ENCODE peak calls at places on chromosome 9, in nine cellular contexts. B is fibroblast of lung; O is kidney; S is GM23248; H is tibial artery; Y is IMR-90; C is heart right ventricle; F is aorta; A is CD8-positive, alpha-beta T cell. Z is an unnamed sample.

GRCh38 chr9:88534456-88535225 is at the start of gene NXNL2:
- DNase-seq in C (peak; percentile 79), O (peak; percentile 95), S (peak; percentile 90), A (no peak), Y (peak; percentile 82), B (peak; percentile 78), F (peak; percentile 96), H (peak; percentile 77), Z (peak; percentile 85)

GRCh38 chr9:131179561-131180219 is 54.3 kb downstream of the NUP214 start:
- DNase-seq in Y (peak; percentile 95), F (no peak), A (no peak), C (no peak), O (no peak), S (peak; percentile 90), B (peak; percentile 83), H (no peak), Z (no peak)

GRCh38 chr9:87569008-87569908 is 71.6 kb downstream of the DAPK1 start:
- DNase-seq in B (peak; percentile 74), C (no peak), H (no peak), F (no peak), S (no peak), O (no peak), A (no peak), Y (no peak), Z (no peak)

GRCh38 chr9:6955251-6955921 is 197.6 kb downstream of the KDM4C start:
- DNase-seq in H (no peak), A (no peak), Y (peak; percentile 77), F (no peak), B (peak; percentile 86), O (no peak), C (no peak), S (peak; percentile 60), Z (no peak)

GRCh38 chr9:4661165-4662095 is 664 bp upstream of the PLPP6 start:
- DNase-seq in O (no peak), C (no peak), S (peak; percentile 52), H (no peak), F (no peak), A (no peak), B (no peak), Y (peak; percentile 55), Z (no peak)

GRCh38 chr9:129422843-129423700 is 197.8 kb downstream of the C9orf50 start:
- DNase-seq in Y (peak; percentile 22), B (peak; percentile 21), H (no peak), A (no peak), F (no peak), S (no peak), C (no peak), O (peak; percentile 85), Z (peak; percentile 60)

GRCh38 chr9:8858250-8859161 is 1058.9 kb upstream of the DMAC1 start:
- DNase-seq in C (peak; percentile 6), Y (no peak), H (no peak), B (no peak), A (no peak), O (peak; percentile 57), F (peak; percentile 74), S (no peak), Z (no peak)

GRCh38 chr9:120711354-120711753 is 2.9 kb downstream of the MEGF9 start:
- DNase-seq in B (peak; percentile 6), Y (no peak), C (no peak), H (no peak), S (peak; percentile 38), A (no peak), F (no peak), O (no peak), Z (no peak)

GRCh38 chr9:21711504-21711903 is 90.9 kb upstream of the MTAP start:
- DNase-seq in Y (peak; percentile 54), S (peak; percentile 83), C (no peak), O (no peak), H (no peak), F (no peak), B (no peak), A (no peak), Z (no peak)

GRCh38 chr9:133683494-133684460 is 47.6 kb downstream of the DBH start:
- DNase-seq in Y (peak; percentile 4), C (peak; percentile 73), S (peak; percentile 26), A (peak; percentile 85), B (no peak), F (no peak), H (no peak), O (peak; percentile 82), Z (peak; percentile 43)

GRCh38 chr9:107793541-107793940 is 304.0 kb upstream of the KLF4 start:
- DNase-seq in Y (no peak), S (no peak), H (no peak), F (no peak), A (no peak), C (no peak), B (no peak), O (no peak), Z (no peak)

GRCh38 chr9:133477992-133478850 is 678 bp downstream of the SLC2A6 start:
- DNase-seq in S (peak; percentile 59), F (no peak), O (peak; percentile 85), B (no peak), H (no peak), C (peak; percentile 50), Y (peak; percentile 17), A (no peak), Z (peak; percentile 30)

GRCh38 chr9:122085260-122085659 is 7.8 kb downstream of the TTLL11 start:
- DNase-seq in A (no peak), F (no peak), H (no peak), B (no peak), C (no peak), Y (no peak), S (no peak), O (no peak), Z (no peak)

GRCh38 chr9:122086873-122087272 is 6.2 kb downstream of the TTLL11 start:
- DNase-seq in S (no peak), O (no peak), B (no peak), H (no peak), C (no peak), A (no peak), F (no peak), Y (no peak), Z (no peak)

GRCh38 chr9:122080986-122081385 is 12.1 kb downstream of the TTLL11 start:
- DNase-seq in O (no peak), A (no peak), H (no peak), C (no peak), F (no peak), B (peak; percentile 81), S (no peak), Y (peak; percentile 84), Z (no peak)

GRCh38 chr9:122087406-122088200 is 5.5 kb downstream of the TTLL11 start:
- DNase-seq in S (peak; percentile 77), A (no peak), O (no peak), B (peak; percentile 76), Y (peak; percentile 75), F (no peak), C (no peak), H (peak; percentile 44), Z (no peak)

GRCh38 chr9:122084276-122084675 is 8.8 kb downstream of the TTLL11 start:
- DNase-seq in F (no peak), S (no peak), Y (no peak), H (no peak), O (no peak), A (no peak), C (no peak), B (no peak), Z (no peak)
- H3K4me1 ChIP-seq in F (peaks cover 11% of the 10 kb centered on the region), S (peaks cover 16% of the 10 kb centered on the region), Y (peaks cover 11% of the 10 kb centered on the region), H (peaks cover 23% of the 10 kb centered on the region), O (no peaks in the 10 kb centered on the region), A (no peaks in the 10 kb centered on the region), C (no peaks in the 10 kb centered on the region), B (peaks cover 9% of the 10 kb centered on the region), Z (peaks cover 5% of the 10 kb centered on the region)

DNA sequence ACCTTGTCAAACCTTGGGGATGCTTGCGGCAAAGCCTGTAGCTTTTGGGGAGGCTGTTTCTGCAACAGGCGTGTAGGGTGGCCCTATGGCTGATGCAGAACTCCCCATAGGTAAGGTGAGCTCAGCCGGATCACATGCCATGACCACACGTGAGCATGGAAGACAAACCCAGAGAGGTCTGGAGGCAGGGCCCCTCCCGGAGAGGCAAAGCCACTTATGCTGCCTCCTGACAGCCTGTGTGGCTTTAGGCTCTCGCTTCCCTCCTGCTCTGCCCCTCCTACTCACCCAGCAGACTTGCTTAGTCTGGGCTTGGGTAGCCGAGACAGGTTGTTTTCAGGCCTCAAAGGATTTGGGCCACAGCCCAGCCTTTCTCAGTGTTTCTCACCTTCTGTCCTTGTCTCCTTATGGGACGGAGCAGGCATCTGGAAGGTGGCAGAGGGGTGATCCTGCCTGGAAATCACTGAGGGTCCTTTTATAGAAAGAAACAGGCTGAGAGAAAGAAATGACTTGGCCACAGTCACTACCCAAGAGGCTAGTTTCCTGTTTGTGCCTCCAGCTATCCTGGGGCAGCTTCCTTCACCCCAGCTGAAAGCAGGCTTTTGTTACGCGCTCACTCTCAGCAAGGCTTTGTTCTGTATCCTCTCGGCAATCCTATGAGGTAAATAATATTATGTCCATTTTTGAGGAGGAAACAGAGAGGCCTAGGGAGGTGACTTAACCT is 89.9 kb downstream of the DAB2IP start:
- DNase-seq in S (no peak), O (no peak), Y (no peak), B (no peak), H (no peak), A (no peak), C (no peak), F (no peak), Z (no peak)
- H3K27ac ChIP-seq in S (no peak overlapping the region), O (peak overlapping the region; percentile 93), Y (no peak overlapping the region), B (no peak overlapping the region), H (peak overlapping the region; percentile 91), A (no peak overlapping the region), C (peak overlapping the region; percentile 98), F (peak overlapping the region; percentile 9), Z (peak overlapping the region; percentile 53)

GRCh38 chr9:97744710-97745708 is 47.9 kb upstream of the XPA start:
- DNase-seq in C (no peak), Y (peak; percentile 30), H (no peak), F (no peak), B (no peak), A (no peak), S (no peak), O (no peak), Z (no peak)

GRCh38 chr9:97751510-97751909 is 54.4 kb upstream of the XPA start:
- DNase-seq in B (no peak), H (no peak), Y (no peak), C (no peak), S (no peak), F (no peak), O (no peak), A (no peak), Z (no peak)

GRCh38 chr9:97747201-97747965 is 50.2 kb upstream of the XPA start:
- DNase-seq in C (no peak), Y (no peak), S (no peak), O (no peak), A (no peak), F (no peak), B (no peak), H (no peak), Z (no peak)

GRCh38 chr9:97749928-97750327 is 52.8 kb upstream of the XPA start:
- DNase-seq in S (no peak), F (no peak), H (no peak), B (no peak), O (no peak), C (no peak), Y (no peak), A (no peak), Z (no peak)

GRCh38 chr9:97748525-97748924 is 51.4 kb upstream of the XPA start:
- DNase-seq in C (no peak), O (no peak), F (no peak), Y (no peak), A (no peak), S (no peak), B (no peak), H (no peak), Z (no peak)
- H3K4me1 ChIP-seq in C (no peaks in the 10 kb centered on the region), O (no peaks in the 10 kb centered on the region), F (no peaks in the 10 kb centered on the region), Y (no peaks in the 10 kb centered on the region), A (no peaks in the 10 kb centered on the region), S (no peaks in the 10 kb centered on the region), B (no peaks in the 10 kb centered on the region), H (no peaks in the 10 kb centered on the region), Z (no peaks in the 10 kb centered on the region)

GRCh38 chr9:113678874-113679273 is 197.2 kb upstream of the ZNF618 start:
- DNase-seq in B (no peak), S (no peak), F (no peak), O (no peak), C (no peak), Y (no peak), A (no peak), H (no peak), Z (no peak)
- H3K27ac ChIP-seq in B (no peak overlapping the region), S (no peak overlapping the region), F (no peak overlapping the region), O (no peak overlapping the region), C (no peak overlapping the region), Y (no peak overlapping the region), A (no peak overlapping the region), H (no peak overlapping the region), Z (no peak overlapping the region)

Z was measured in lower lobe of right lung.